ENCODE peak calls at places on chromosomes 2 and 18, in eight cellular contexts. B, Z, J, X, P, D, G and U are unnamed samples.

GRCh38 chr2:174632847-174633620 is 35.4 kb upstream of the WIPF1 start:
- DNase-seq in X (peak; percentile 74), D (peak; percentile 38), Z (no peak), B (no peak), P (no peak), G (peak; percentile 18), J (no peak), U (no peak)

GRCh38 chr2:160906878-160907277 is 253.3 kb upstream of the TANK start:
- DNase-seq in D (no peak), G (no peak), Z (peak; percentile 52), J (no peak), P (no peak), B (no peak), X (no peak), U (no peak)

GRCh38 chr2:231883468-231883881 is 42.7 kb downstream of the NPPC start:
- DNase-seq in B (no peak), Z (no peak), D (no peak), G (no peak), J (no peak), P (peak; percentile 11), X (no peak), U (no peak)

GRCh38 chr2:127398239-127398590 is 10.4 kb upstream of the MAP3K2 start:
- DNase-seq in Z (peak; percentile 82), P (peak; percentile 90), D (no peak), G (peak; percentile 94), X (no peak), J (no peak), B (peak; percentile 81), U (peak; percentile 61)

GRCh38 chr2:19887508-19887907 is 14.3 kb downstream of the TTC32 start:
- DNase-seq in G (no peak), D (no peak), J (no peak), X (no peak), P (no peak), B (no peak), Z (no peak), U (peak; percentile 5)

GRCh38 chr18:21270453-21270852 is 28.4 kb downstream of the GREB1L start:
- DNase-seq in X (no peak), G (no peak), Z (peak; percentile 47), J (no peak), B (no peak), P (peak; percentile 68), D (no peak), U (no peak)

GRCh38 chr2:3021720-3022119 is 355.9 kb downstream of the EIPR1 start:
- DNase-seq in D (no peak), X (no peak), J (no peak), G (no peak), B (no peak), P (no peak), Z (no peak), U (no peak)

GRCh38 chr2:234989183-234989701 is 37.4 kb downstream of the SH3BP4 start:
- DNase-seq in P (peak; percentile 70), D (no peak), B (no peak), G (no peak), J (peak; percentile 83), X (no peak), Z (no peak), U (no peak)

GRCh38 chr2:119429225-119430000 is 2.2 kb upstream of the TMEM37 start:
- DNase-seq in Z (no peak), G (no peak), P (no peak), X (peak; percentile 61), J (no peak), D (no peak), B (no peak), U (no peak)

GRCh38 chr2:47108638-47109372 is 46.3 kb downstream of the STPG4 start:
- DNase-seq in P (no peak), X (no peak), B (peak; percentile 88), D (no peak), G (peak; percentile 34), J (no peak), Z (no peak), U (no peak)

GRCh38 chr18:25825066-25825465 is 265.3 kb downstream of the SS18 start:
- DNase-seq in P (peak; percentile 36), J (no peak), B (no peak), D (no peak), X (no peak), Z (no peak), G (no peak), U (no peak)

GRCh38 chr2:59342166-59342565 is 1101.0 kb upstream of the FANCL start:
- DNase-seq in J (no peak), X (no peak), D (no peak), P (no peak), Z (no peak), G (no peak), B (no peak), U (no peak)

GRCh38 chr2:15243762-15244161 is 317.4 kb downstream of the NBAS start:
- DNase-seq in G (peak; percentile 27), X (no peak), B (no peak), P (peak; percentile 71), D (no peak), Z (no peak), J (no peak), U (no peak)

GRCh38 chr2:214782671-214783070 is 26.8 kb downstream of the BARD1 start:
- DNase-seq in D (no peak), B (no peak), X (no peak), Z (no peak), J (no peak), G (no peak), P (no peak), U (no peak)

GRCh38 chr18:3910507-3910906 is 460.5 kb downstream of the TGIF1 start:
- DNase-seq in Z (no peak), B (no peak), X (no peak), P (peak; percentile 70), G (no peak), D (no peak), J (no peak), U (no peak)

GRCh38 chr2:207765960-207766582 is 3.6 kb downstream of the FZD5 start:
- DNase-seq in D (no peak), B (no peak), J (no peak), G (peak; percentile 56), X (no peak), Z (no peak), P (no peak), U (no peak)

GRCh38 chr2:232728785-232729184 is 31.7 kb downstream of the GIGYF2 start:
- DNase-seq in X (no peak), G (no peak), J (no peak), B (no peak), D (no peak), Z (no peak), P (no peak), U (no peak)

GRCh38 chr2:45173513-45173912 is 164.3 kb upstream of the SIX2 start:
- DNase-seq in J (no peak), B (peak; percentile 59), Z (peak; percentile 92), X (no peak), G (no peak), P (peak; percentile 92), D (no peak), U (no peak)

GRCh38 chr18:50644807-50645206 is 84.9 kb downstream of the MAPK4 start:
- DNase-seq in B (peak; percentile 23), Z (no peak), D (no peak), P (no peak), G (peak; percentile 21), X (no peak), J (no peak), U (no peak)

GRCh38 chr2:145012214-145012670 is 492.3 kb upstream of the ZEB2 start:
- DNase-seq in Z (peak; percentile 38), B (no peak), G (no peak), D (no peak), P (no peak), X (no peak), J (no peak), U (no peak)

GRCh38 chr2:202494300-202494699 is 118.2 kb downstream of the BMPR2 start:
- DNase-seq in J (no peak), X (no peak), G (no peak), D (no peak), P (peak; percentile 31), Z (no peak), B (no peak), U (no peak)

DNA sequence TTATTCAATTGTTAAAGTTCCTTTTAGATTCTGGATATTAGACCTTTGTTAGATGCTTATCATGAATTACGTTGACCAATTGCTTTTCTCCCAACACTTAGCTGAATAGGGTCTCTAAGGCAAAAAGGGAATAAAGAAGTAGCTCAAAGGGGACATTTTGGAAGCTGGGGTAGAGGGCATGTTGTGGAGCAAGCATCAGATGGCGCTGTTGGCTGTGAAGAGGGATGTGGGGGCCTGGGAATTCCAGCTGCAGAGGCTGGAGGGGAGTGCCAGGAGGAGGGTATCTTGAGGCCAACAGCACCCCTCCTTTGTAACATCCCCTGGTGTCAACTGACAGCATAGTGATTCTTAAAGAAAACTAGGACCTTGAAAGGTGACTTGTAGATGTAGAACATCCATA is 198.2 kb downstream of the ADCYAP1 start:
- DNase-seq in Z (no peak), P (no peak), B (no peak), X (no peak), G (no peak), D (no peak), J (no peak), U (no peak)
- TF ChIP-seq CTCF in Z (no peak), P (no peak), B (no peak), X (no peak), G (no peak), D (no peak), J (no peak), U (no peak)

GRCh38 chr2:230807686-230808085 is 57.1 kb upstream of the ITM2C start:
- DNase-seq in G (no peak), X (no peak), B (no peak), P (no peak), Z (no peak), J (no peak), D (no peak), U (no peak)

GRCh38 chr2:230812041-230812440 is 52.7 kb upstream of the ITM2C start:
- DNase-seq in P (no peak), X (no peak), Z (no peak), D (no peak), J (no peak), G (no peak), B (no peak), U (no peak)

GRCh38 chr2:230811508-230811907 is 53.2 kb upstream of the ITM2C start:
- DNase-seq in X (no peak), Z (no peak), P (peak; percentile 49), B (no peak), G (no peak), D (no peak), J (no peak), U (no peak)

GRCh38 chr2:230809015-230809414 is 55.7 kb upstream of the ITM2C start:
- DNase-seq in G (no peak), Z (no peak), P (no peak), X (no peak), B (no peak), J (no peak), D (no peak), U (no peak)

GRCh38 chr2:230809677-230810251 is 55.0 kb upstream of the ITM2C start:
- DNase-seq in G (no peak), B (no peak), X (no peak), P (no peak), Z (no peak), D (no peak), J (no peak), U (no peak)
- TF ChIP-seq CTCF in G (no peak), B (peak; percentile 53), X (peak; percentile 21), P (peak; percentile 11), Z (peak; percentile 22), D (peak; percentile 28), J (no peak), U (no peak)

GRCh38 chr18:61702007-61702406 is 190.8 kb downstream of the RNF152 start:
- DNase-seq in J (no peak), Z (no peak), P (peak; percentile 86), X (no peak), B (no peak), G (no peak), D (no peak), U (no peak)
- TF ChIP-seq CTCF in J (no peak), Z (no peak), P (no peak), X (no peak), B (no peak), G (no peak), D (no peak), U (no peak)

GRCh38 chr2:118124293-118124891 is 36.1 kb downstream of the INSIG2 start:
- DNase-seq in X (no peak), P (no peak), Z (no peak), J (no peak), G (no peak), B (no peak), D (no peak), U (peak; percentile 42)
- TF ChIP-seq CTCF in X (no peak), P (no peak), Z (no peak), J (no peak), G (no peak), B (no peak), D (no peak), U (no peak)